ENCODE peak calls at places on chromosome 9, in four cellular contexts. Z, S, O and K are unnamed samples.

GRCh38 chr9:109859447-109859846 is 79.4 kb downstream of the PALM2AKAP2 start:
- DNase-seq in S (no peak), Z (no peak), O (no peak), K (no peak)

GRCh38 chr9:118331622-118332045 is 627.4 kb downstream of the TLR4 start:
- DNase-seq in Z (no peak), S (no peak), O (no peak), K (no peak)

GRCh38 chr9:127520941-127521918 is 69.9 kb downstream of the LRSAM1 start:
- DNase-seq in S (no peak), O (no peak), Z (no peak), K (no peak)

GRCh38 chr9:92608221-92609141 is 61.5 kb downstream of the IPPK start:
- DNase-seq in S (no peak), O (no peak), Z (no peak), K (no peak)

GRCh38 chr9:105503873-105504272 is 54.1 kb upstream of the FKTN start:
- DNase-seq in Z (no peak), S (no peak), O (no peak), K (no peak)

GRCh38 chr9:114288233-114289051 is 34.5 kb upstream of the ORM1 start:
- DNase-seq in S (peak), O (no peak), Z (peak), K (no peak)

GRCh38 chr9:85114799-85115198 is 445.3 kb downstream of the NTRK2 start:
- DNase-seq in S (no peak), Z (no peak), O (no peak), K (no peak)

GRCh38 chr9:95150903-95151302 is 166.6 kb downstream of the FANCC start:
- DNase-seq in S (no peak), Z (no peak), O (no peak), K (no peak)

GRCh38 chr9:90002299-90003045 is 397.7 kb downstream of the GADD45G start:
- DNase-seq in Z (no peak), O (no peak), S (no peak), K (no peak)

GRCh38 chr9:129868571-129869486 is 33.6 kb downstream of the USP20 start:
- DNase-seq in S (no peak), O (no peak), Z (no peak), K (peak)

GRCh38 chr9:18566125-18566524 is 92.2 kb downstream of the ADAMTSL1 start:
- DNase-seq in O (no peak), S (no peak), Z (no peak), K (no peak)

GRCh38 chr9:126819482-126819881 is 14.6 kb downstream of the ZBTB43 start:
- DNase-seq in Z (no peak), O (no peak), S (no peak), K (no peak)

GRCh38 chr9:130118841-130119520 is 53.2 kb upstream of the NCS1 start:
- DNase-seq in O (no peak), Z (peak), S (no peak), K (no peak)

GRCh38 chr9:123420560-123421210 is 64.7 kb downstream of the CRB2 start:
- DNase-seq in O (no peak), S (peak), Z (no peak), K (no peak)

GRCh38 chr9:133689151-133689763 is 48.9 kb downstream of the SARDH start:
- DNase-seq in Z (no peak), S (no peak), O (no peak), K (no peak)

GRCh38 chr9:97863314-97863713 is 10.3 kb downstream of the FOXE1 start:
- DNase-seq in S (no peak), O (no peak), Z (no peak), K (no peak)

GRCh38 chr9:129886226-129887174 is 51.2 kb downstream of the USP20 start:
- DNase-seq in O (no peak), S (no peak), Z (no peak), K (peak)

GRCh38 chr9:114047717-114048116 is 30.4 kb downstream of the AMBP start:
- DNase-seq in S (peak), O (no peak), Z (no peak), K (no peak)

GRCh38 chr9:21153688-21154608 is 12.3 kb upstream of the IFNW1 start:
- DNase-seq in Z (no peak), O (peak), S (no peak), K (no peak)

GRCh38 chr9:77827104-77827784 is 179.1 kb upstream of the GNA14 start:
- DNase-seq in O (no peak), Z (no peak), S (no peak), K (no peak)

GRCh38 chr9:1170918-1171317 is 120.8 kb downstream of the DMRT2 start:
- DNase-seq in O (no peak), Z (no peak), S (no peak), K (no peak)

GRCh38 chr9:130896233-130897012 is at the start of gene QRFP:
- DNase-seq in Z (no peak), O (no peak), S (no peak), K (no peak)

DNA sequence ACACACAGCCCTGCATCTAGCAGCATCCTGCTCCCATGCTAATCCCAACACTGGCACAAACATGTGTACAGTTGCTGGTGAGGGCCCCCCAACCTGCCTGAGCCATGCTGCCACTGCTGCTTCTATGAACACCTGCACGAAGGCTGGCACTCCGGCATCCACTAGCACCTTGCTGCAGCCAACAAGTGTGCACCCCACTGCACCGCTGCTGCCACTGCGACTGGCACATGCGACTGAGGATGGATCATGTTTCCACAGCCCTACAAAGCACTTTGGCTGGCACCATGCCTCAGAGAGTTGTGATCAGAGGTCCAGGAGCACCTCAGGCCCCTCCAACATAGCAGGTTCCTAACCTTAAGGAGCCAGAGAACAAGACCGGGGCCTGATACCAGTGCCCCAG is 7.8 kb upstream of the PDCD1LG2 start:
- DNase-seq in S (no peak), Z (no peak), O (no peak), K (no peak)
- H3K27ac ChIP-seq in S (no peak), Z (no peak), O (no peak), K (no peak)

GRCh38 chr9:107214915-107215314 is 68.2 kb upstream of the RAD23B start:
- DNase-seq in Z (no peak), O (no peak), S (no peak), K (no peak)
- H3K27ac ChIP-seq in Z (no peak), O (no peak), S (no peak), K (no peak)

DNA sequence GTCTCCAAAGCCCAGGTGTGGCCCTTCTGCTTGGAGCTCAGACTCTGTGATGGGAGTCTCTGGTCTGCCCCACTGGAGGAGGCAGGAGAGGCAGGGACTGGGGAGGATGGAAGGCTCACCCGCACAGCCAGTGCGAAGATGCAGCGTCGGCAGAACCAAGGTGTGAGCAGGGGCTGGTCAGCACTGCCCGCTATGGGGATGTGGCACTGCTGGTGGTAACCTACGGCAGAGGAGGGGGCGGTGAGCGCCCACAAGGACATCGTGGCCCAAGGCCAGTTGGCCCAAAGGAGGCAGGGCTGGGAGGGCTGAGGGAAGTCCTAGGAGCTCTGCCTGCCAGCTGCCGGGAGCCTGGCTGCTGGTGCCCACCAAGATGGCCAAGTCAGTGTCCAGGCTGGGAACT is 7.3 kb downstream of the PHF19 start:
- DNase-seq in S (no peak), Z (no peak), O (no peak), K (no peak)
- H3K27ac ChIP-seq in S (peak), Z (peak), O (peak), K (peak)

GRCh38 chr9:14198544-14199510 is 115.1 kb downstream of the NFIB start:
- DNase-seq in Z (no peak), S (peak), O (peak), K (no peak)
- H3K27ac ChIP-seq in Z (peak), S (peak), O (no peak), K (no peak)

GRCh38 chr9:72039532-72039931 is 20.9 kb downstream of the C9orf57 start:
- DNase-seq in O (no peak), Z (no peak), S (no peak), K (no peak)

GRCh38 chr9:72041775-72042194 is 18.6 kb downstream of the C9orf57 start:
- DNase-seq in O (peak), Z (no peak), S (no peak), K (no peak)

GRCh38 chr9:72044095-72044494 is 16.3 kb downstream of the C9orf57 start:
- DNase-seq in O (no peak), S (no peak), Z (no peak), K (no peak)

GRCh38 chr9:72041369-72041768 is 19.0 kb downstream of the C9orf57 start:
- DNase-seq in S (no peak), Z (no peak), O (no peak), K (no peak)

DNA sequence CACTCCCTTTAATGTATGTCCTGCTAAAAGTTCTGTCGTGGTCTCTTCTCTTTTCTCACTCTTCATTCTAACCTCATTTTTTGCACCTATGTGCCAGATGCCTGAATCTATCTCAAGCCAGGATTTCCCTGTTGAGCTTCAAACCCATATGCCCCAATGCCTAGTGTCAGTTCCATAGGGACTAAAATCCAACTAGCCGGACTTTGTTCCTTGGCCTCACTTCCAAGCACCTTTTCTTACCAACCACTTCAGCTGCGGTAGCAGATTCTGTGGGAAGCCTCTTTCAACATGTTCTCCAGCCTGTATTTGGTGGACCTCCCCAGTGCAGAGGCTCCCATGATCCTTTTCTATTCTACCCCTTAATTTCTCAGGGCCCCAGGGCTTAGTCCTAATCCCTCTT is 17.5 kb downstream of the C9orf57 start:
- DNase-seq in O (no peak), Z (no peak), S (no peak), K (no peak)
- H3K27ac ChIP-seq in O (no peak), Z (peak), S (no peak), K (no peak)

DNA sequence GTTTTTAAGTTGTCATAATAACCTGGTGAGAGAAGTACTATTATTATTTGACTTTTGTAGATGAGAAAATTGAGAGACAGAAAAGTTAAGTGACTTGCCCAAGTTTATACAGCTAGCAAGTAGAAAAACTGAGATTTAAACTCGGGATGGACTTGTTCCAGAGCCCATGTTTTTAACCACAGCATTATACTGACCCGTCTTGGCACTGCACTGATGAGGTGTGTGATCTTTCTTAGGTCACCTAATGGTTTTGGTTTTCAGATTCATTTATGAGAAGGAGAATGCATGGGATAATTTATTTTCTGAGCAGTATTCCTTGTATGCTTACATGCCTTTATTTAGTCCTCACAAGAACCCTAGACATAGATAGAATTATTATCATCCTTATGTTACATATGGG is 201.8 kb upstream of the CDKN2B start:
- DNase-seq in O (no peak), Z (no peak), S (no peak), K (no peak)
- H3K27ac ChIP-seq in O (no peak), Z (no peak), S (no peak), K (no peak)

DNA sequence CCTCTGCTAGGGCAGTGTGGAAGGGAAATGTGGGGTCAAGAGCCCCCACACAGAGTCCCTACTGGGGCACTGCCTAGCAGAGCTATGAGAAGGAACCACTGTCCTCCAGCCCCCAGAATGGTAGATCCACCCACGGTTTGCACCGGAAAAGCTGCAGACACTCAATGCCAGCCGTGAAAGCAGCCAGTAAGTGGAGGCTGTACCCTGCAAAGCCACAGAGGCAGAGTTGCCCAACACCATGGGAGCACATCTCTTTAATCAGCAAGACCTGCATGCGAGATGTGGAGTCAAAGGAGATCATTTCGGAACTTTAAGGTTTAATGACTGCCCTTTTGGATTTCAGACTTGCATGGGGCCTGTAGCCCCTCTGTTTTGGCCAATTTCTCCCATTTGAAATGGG is 52.2 kb downstream of the GKAP1 start:
- DNase-seq in Z (no peak), S (no peak), O (no peak), K (no peak)
- H3K27ac ChIP-seq in Z (no peak), S (no peak), O (no peak), K (no peak)

GRCh38 chr9:76707510-76707909 is 56.7 kb upstream of the PCA3 start:
- DNase-seq in Z (no peak), S (no peak), O (no peak), K (no peak)
- H3K27ac ChIP-seq in Z (no peak), S (no peak), O (no peak), K (no peak)

DNA sequence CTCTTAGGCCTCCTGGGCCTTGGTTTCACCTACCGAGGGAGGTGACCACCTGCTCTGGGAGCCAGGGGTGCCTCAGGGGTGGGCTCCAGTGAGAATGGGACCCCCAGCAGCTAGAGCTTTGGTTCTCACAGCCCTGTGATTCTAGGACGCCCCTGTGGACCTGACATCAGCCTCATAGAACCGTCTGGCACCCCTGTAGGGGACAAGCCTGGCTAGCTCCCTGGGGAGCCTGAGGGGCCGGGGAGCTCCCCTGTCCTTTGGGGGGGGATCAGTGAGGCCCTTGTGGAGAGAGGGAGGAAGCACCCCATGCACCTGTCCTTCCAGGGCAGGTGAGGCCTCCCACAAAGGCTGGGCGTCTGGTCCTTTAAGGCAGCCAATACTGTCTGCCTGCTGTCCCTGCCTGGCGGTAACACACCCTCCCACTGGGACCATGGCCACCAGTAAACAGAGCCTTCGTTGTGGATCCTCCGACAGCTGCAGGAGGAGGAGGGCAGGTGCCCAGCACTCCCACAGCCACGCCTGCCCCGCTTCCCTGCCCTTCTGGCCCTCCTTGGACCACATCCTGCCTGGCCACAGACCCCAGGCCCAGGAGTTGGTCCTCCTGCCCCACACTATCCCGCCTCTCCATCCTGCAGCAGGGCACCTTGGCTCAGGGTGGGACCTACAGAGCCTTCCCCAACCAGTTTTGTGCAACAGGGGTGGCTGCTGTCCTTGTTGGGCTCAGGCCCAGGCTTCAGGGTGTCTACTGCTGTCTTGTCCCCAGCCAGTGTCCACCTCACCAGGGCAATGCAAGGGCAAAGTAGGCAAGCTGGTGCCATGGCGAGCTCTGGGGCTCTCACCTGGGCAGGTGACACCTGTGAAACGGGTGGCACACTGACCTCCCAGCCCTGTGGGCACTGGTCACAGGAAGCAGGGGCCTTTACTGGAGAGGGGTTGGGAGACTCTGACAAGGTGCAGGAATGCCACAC is 3.0 kb upstream of the TUBB4B start:
- DNase-seq in O (no peak), Z (peak), S (peak), K (no peak)
- H3K27ac ChIP-seq in O (no peak), Z (peak), S (peak), K (no peak)

DNA sequence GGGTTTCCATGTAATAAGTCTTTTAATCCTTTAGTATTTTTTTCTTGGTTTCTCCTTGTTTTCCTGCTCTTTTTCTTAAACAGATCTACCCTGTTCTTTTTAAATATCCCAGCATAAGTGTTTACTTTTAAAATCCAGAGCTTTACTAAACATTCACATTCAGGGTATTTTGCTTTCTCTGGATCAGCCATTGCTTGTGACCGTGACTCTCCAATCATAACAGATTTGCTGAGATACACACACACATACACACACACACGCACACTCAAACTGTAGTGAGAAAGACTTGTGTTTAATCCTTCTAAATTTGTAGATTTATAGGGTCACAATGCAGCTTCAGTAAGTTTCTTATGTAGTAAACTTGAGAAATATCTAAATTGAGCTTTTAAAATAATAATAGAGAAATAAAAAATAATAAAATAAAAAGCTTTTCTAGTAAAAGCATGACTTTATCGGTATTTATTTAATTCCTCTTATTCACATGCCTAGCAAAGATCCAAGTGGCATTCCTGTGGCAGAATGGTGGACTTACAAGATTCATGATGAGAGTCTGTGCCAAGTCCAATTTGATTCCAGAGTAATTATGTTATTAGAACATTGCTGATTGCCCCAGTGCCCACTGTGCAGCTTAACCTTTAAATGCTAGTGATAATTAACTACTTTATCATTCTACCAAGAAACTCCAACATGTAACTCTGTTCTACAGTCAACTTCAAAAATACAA is 129.0 kb downstream of the TLE4 start:
- DNase-seq in O (no peak), Z (no peak), S (no peak), K (no peak)
- H3K27ac ChIP-seq in O (no peak), Z (no peak), S (no peak), K (no peak)